ENCODE peak calls at places on chromosomes 7 and 10, in seven cellular contexts. G, Z, R, X, U, O and A are unnamed samples.

GRCh38 chr10:83142074-83142563 is 997.2 kb upstream of the GHITM start:
- DNase-seq in G (no peak), R (no peak), Z (no peak), U (no peak), X (no peak), O (no peak), A (no peak)

GRCh38 chr7:137874390-137874789 is 27.6 kb upstream of the DGKI start:
- DNase-seq in U (no peak), O (no peak), Z (no peak), X (no peak), G (no peak), R (peak; percentile 91), A (no peak)

GRCh38 chr10:89164080-89164479 is 43.0 kb downstream of the CH25H start:
- DNase-seq in O (no peak), U (no peak), R (no peak), G (no peak), Z (no peak), X (no peak), A (no peak)

GRCh38 chr10:99513061-99513460 is 19.7 kb upstream of the NKX2-3 start:
- DNase-seq in U (no peak), X (no peak), O (no peak), Z (no peak), G (no peak), R (no peak), A (no peak)

GRCh38 chr10:63593576-63593975 is 72.4 kb downstream of the REEP3 start:
- DNase-seq in X (no peak), U (no peak), G (no peak), O (no peak), Z (no peak), R (peak; percentile 22), A (no peak)

GRCh38 chr10:12875100-12875499 is 126.4 kb downstream of the CCDC3 start:
- DNase-seq in R (peak; percentile 33), X (no peak), G (no peak), U (no peak), Z (no peak), O (no peak), A (no peak)

GRCh38 chr10:4170633-4171314 is 385.8 kb upstream of the KLF6 start:
- DNase-seq in Z (no peak), U (no peak), G (no peak), R (no peak), X (no peak), O (no peak), A (peak; percentile 5)

GRCh38 chr10:66637273-66638036 is 288.4 kb upstream of the LRRTM3 start:
- DNase-seq in Z (no peak), X (no peak), O (no peak), R (no peak), U (peak; percentile 16), G (peak; percentile 10), A (no peak)

GRCh38 chr7:77244222-77244934 is 44.8 kb upstream of the FGL2 start:
- DNase-seq in Z (no peak), G (no peak), U (no peak), R (peak; percentile 51), X (no peak), O (no peak), A (no peak)

GRCh38 chr7:2099036-2099957 is 133.4 kb downstream of the MAD1L1 start:
- DNase-seq in Z (no peak), U (no peak), X (peak; percentile 45), G (peak; percentile 85), O (no peak), R (peak; percentile 44), A (peak; percentile 50)

GRCh38 chr7:46352335-46352954 is 431.4 kb upstream of the IGFBP3 start:
- DNase-seq in O (no peak), G (peak; percentile 63), Z (no peak), R (peak; percentile 72), U (no peak), X (no peak), A (no peak)

GRCh38 chr7:82722946-82723345 is 279.4 kb upstream of the CACNA2D1 start:
- DNase-seq in Z (no peak), G (no peak), U (no peak), X (no peak), R (no peak), O (no peak), A (no peak)

GRCh38 chr7:104956753-104957450 is 57.1 kb upstream of the KMT2E start:
- DNase-seq in O (no peak), U (no peak), Z (no peak), R (peak; percentile 98), X (no peak), G (peak; percentile 29), A (no peak)

GRCh38 chr7:100890640-100891521 is 1.4 kb upstream of the UFSP1 start:
- DNase-seq in U (no peak), G (no peak), R (no peak), X (no peak), O (no peak), Z (no peak), A (no peak)

GRCh38 chr7:100891555-100891954 is 2.0 kb upstream of the UFSP1 start:
- DNase-seq in O (no peak), X (no peak), R (peak; percentile 34), U (no peak), G (no peak), Z (no peak), A (no peak)

GRCh38 chr7:100888988-100889760 is at the start of gene UFSP1:
- DNase-seq in U (peak; percentile 46), R (no peak), X (no peak), O (no peak), Z (no peak), G (no peak), A (peak; percentile 75)

GRCh38 chr7:100888529-100888987 is 957 bp downstream of the UFSP1 start:
- DNase-seq in O (no peak), U (no peak), R (no peak), X (no peak), Z (no peak), G (no peak), A (no peak)

GRCh38 chr7:100889761-100890639 is 485 bp upstream of the UFSP1 start:
- DNase-seq in R (peak; percentile 90), O (peak; percentile 81), U (peak; percentile 92), G (peak; percentile 96), X (peak; percentile 91), Z (peak; percentile 73), A (peak; percentile 99)
- TF ChIP-seq POLR2A in R (peak; percentile 8), O (peak; percentile 84), U (peak; percentile 76), G (peak; percentile 71), X (peak; percentile 48), Z (no peak), A (peak; percentile 36)

GRCh38 chr10:131901181-131901829 is 497 bp downstream of the PPP2R2D start:
- DNase-seq in R (peak; percentile 4), U (peak; percentile 32), O (peak; percentile 18), Z (no peak), X (peak; percentile 63), G (no peak), A (peak; percentile 48)
- TF ChIP-seq POLR2A in R (no peak), U (no peak), O (no peak), Z (no peak), X (peak; percentile 70), G (no peak), A (peak; percentile 30)

GRCh38 chr7:20214787-20215669 is 2.2 kb downstream of the MACC1 start:
- DNase-seq in X (no peak), O (no peak), G (no peak), R (no peak), U (no peak), Z (no peak), A (no peak)
- TF ChIP-seq POLR2A in X (no peak), O (no peak), G (no peak), R (no peak), U (no peak), Z (no peak), A (peak; percentile 41)

GRCh38 chr10:43140414-43140813 is 2.2 kb downstream of the CSGALNACT2 start:
- DNase-seq in U (no peak), X (no peak), Z (no peak), R (peak; percentile 98), O (no peak), G (peak; percentile 49), A (no peak)
- TF ChIP-seq POLR2A in U (peak; percentile 31), X (no peak), Z (no peak), R (no peak), O (no peak), G (no peak), A (no peak)

GRCh38 chr10:17215782-17216122 is 12.3 kb upstream of the VIM start:
- DNase-seq in G (no peak), X (no peak), U (no peak), O (no peak), Z (no peak), R (no peak), A (no peak)

GRCh38 chr10:17216901-17217395 is 11.1 kb upstream of the VIM start:
- DNase-seq in U (no peak), R (no peak), Z (no peak), G (no peak), X (no peak), O (no peak), A (no peak)

GRCh38 chr10:17214991-17215781 is 12.9 kb upstream of the VIM start:
- DNase-seq in Z (no peak), U (no peak), R (peak; percentile 97), G (no peak), X (no peak), O (no peak), A (no peak)

GRCh38 chr10:17217661-17218306 is 10.3 kb upstream of the VIM start:
- DNase-seq in R (peak; percentile 89), Z (no peak), X (no peak), O (no peak), U (no peak), G (no peak), A (no peak)

GRCh38 chr10:17216217-17216900 is 11.7 kb upstream of the VIM start:
- DNase-seq in G (no peak), Z (no peak), U (no peak), X (no peak), R (peak; percentile 98), O (no peak), A (peak; percentile 23)
- TF ChIP-seq POLR2A in G (no peak), Z (no peak), U (no peak), X (no peak), R (peak; percentile 28), O (no peak), A (no peak)

DNA sequence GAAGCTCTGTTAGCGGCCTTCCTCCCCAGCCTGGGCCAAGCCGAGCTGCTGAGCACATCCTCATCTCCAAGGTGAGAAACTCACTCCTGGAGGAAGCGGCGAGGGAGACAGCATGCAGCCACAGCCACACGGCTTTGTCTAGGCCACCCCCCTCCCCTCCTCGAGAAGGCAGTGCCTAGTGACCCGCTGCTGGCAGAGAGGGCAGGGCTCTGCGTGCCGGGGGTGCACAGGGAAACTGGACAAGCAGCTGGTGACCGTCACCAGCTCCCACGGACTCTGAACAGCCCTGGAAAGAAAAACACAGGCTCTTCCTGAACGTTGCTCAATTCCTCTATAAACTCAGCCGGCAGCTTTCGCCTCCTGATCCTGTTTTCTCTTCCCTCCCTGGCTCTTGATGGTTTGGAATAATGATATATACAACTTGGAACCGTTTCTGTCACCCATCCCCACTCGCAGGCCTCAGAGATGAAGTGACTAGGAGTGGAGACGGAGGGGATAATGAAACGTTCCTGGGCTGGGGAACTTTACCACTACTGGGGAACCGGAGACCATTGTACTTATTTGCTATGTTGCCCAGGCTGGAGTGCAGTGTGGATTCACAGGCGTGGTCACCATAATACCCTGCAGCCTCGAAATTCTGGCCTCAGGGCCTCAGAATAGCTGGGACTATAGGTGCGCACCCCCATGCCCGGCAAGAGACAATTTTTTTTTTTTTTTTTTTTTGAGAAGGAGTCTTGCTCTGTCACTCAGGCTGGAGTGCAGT is 19.3 kb downstream of the PAPOLB start:
- DNase-seq in Z (no peak), X (no peak), O (no peak), R (peak; percentile 13), G (no peak), U (no peak), A (no peak)
- TF ChIP-seq POLR2A in Z (no peak), X (no peak), O (no peak), R (no peak), G (no peak), U (no peak), A (no peak)